ENCODE peak calls at places on chromosomes 13 and 19, in six cellular contexts. One of them, this sample, is unnamed.

GRCh38 chr19:11096210-11096841 is 7.1 kb downstream of the LDLR start:
- DNase-seq in H1: no peak
- DNase-seq in heart left ventricle: peak
- DNase-seq in endodermal cell: no peak
- DNase-seq in cardiac fibroblast: peak
- DNase-seq in suprapubic skin: no peak
- DNase-seq in this sample: no peak

GRCh38 chr13:28865312-28865711 is 45.2 kb downstream of the MTUS2 start:
- DNase-seq in suprapubic skin: no peak
- DNase-seq in cardiac fibroblast: no peak
- DNase-seq in H1: no peak
- DNase-seq in endodermal cell: no peak
- DNase-seq in heart left ventricle: no peak
- DNase-seq in this sample: no peak

GRCh38 chr13:22108283-22108897 is 437.5 kb downstream of the FGF9 start:
- DNase-seq in H1: no peak
- DNase-seq in heart left ventricle: no peak
- DNase-seq in endodermal cell: no peak
- DNase-seq in suprapubic skin: no peak
- DNase-seq in cardiac fibroblast: no peak
- DNase-seq in this sample: no peak

GRCh38 chr13:92097337-92097903 is 699.0 kb downstream of the GPC5 start:
- DNase-seq in endodermal cell: no peak
- DNase-seq in cardiac fibroblast: peak
- DNase-seq in suprapubic skin: no peak
- DNase-seq in heart left ventricle: no peak
- DNase-seq in H1: no peak
- DNase-seq in this sample: no peak

GRCh38 chr13:113729329-113730019 is 29.6 kb upstream of the TMEM255B start:
- DNase-seq in suprapubic skin: peak
- DNase-seq in H1: no peak
- DNase-seq in endodermal cell: no peak
- DNase-seq in cardiac fibroblast: no peak
- DNase-seq in heart left ventricle: peak
- DNase-seq in this sample: peak

GRCh38 chr13:111472083-111472482 is 151.6 kb downstream of the TEX29 start:
- DNase-seq in suprapubic skin: no peak
- DNase-seq in cardiac fibroblast: no peak
- DNase-seq in H1: no peak
- DNase-seq in endodermal cell: no peak
- DNase-seq in heart left ventricle: no peak
- DNase-seq in this sample: no peak

GRCh38 chr19:44903602-44904425 is 1.8 kb upstream of the APOE start:
- DNase-seq in cardiac fibroblast: peak
- DNase-seq in suprapubic skin: no peak
- DNase-seq in heart left ventricle: peak
- DNase-seq in H1: peak
- DNase-seq in endodermal cell: peak
- DNase-seq in this sample: peak

GRCh38 chr13:73754241-73754640 is 380.0 kb downstream of the KLF12 start:
- DNase-seq in endodermal cell: no peak
- DNase-seq in H1: no peak
- DNase-seq in cardiac fibroblast: no peak
- DNase-seq in heart left ventricle: no peak
- DNase-seq in suprapubic skin: no peak
- DNase-seq in this sample: no peak

GRCh38 chr13:39811696-39812095 is 156.2 kb downstream of the COG6 start:
- DNase-seq in suprapubic skin: no peak
- DNase-seq in cardiac fibroblast: no peak
- DNase-seq in endodermal cell: no peak
- DNase-seq in heart left ventricle: no peak
- DNase-seq in H1: no peak
- DNase-seq in this sample: no peak
- TF ChIP-seq CTCF in suprapubic skin: no peak
- TF ChIP-seq CTCF in cardiac fibroblast: no peak
- TF ChIP-seq CTCF in endodermal cell: peak
- TF ChIP-seq CTCF in heart left ventricle: no peak
- TF ChIP-seq CTCF in H1: no peak
- TF ChIP-seq CTCF in this sample: peak

GRCh38 chr13:27171244-27171829 is at the start of gene USP12:
- DNase-seq in endodermal cell: peak
- DNase-seq in cardiac fibroblast: peak
- DNase-seq in heart left ventricle: peak
- DNase-seq in suprapubic skin: peak
- DNase-seq in H1: no peak
- DNase-seq in this sample: peak

GRCh38 chr13:27171830-27172494 is 351 bp upstream of the USP12 start:
- DNase-seq in H1: no peak
- DNase-seq in suprapubic skin: peak
- DNase-seq in cardiac fibroblast: peak
- DNase-seq in endodermal cell: peak
- DNase-seq in heart left ventricle: peak
- DNase-seq in this sample: peak

GRCh38 chr13:27168870-27169525 is 2.6 kb downstream of the USP12 start:
- DNase-seq in cardiac fibroblast: peak
- DNase-seq in heart left ventricle: no peak
- DNase-seq in H1: no peak
- DNase-seq in suprapubic skin: no peak
- DNase-seq in endodermal cell: no peak
- DNase-seq in this sample: no peak

GRCh38 chr13:27170221-27170520 is 1.4 kb downstream of the USP12 start:
- DNase-seq in heart left ventricle: no peak
- DNase-seq in H1: no peak
- DNase-seq in endodermal cell: no peak
- DNase-seq in cardiac fibroblast: peak
- DNase-seq in suprapubic skin: no peak
- DNase-seq in this sample: no peak

DNA sequence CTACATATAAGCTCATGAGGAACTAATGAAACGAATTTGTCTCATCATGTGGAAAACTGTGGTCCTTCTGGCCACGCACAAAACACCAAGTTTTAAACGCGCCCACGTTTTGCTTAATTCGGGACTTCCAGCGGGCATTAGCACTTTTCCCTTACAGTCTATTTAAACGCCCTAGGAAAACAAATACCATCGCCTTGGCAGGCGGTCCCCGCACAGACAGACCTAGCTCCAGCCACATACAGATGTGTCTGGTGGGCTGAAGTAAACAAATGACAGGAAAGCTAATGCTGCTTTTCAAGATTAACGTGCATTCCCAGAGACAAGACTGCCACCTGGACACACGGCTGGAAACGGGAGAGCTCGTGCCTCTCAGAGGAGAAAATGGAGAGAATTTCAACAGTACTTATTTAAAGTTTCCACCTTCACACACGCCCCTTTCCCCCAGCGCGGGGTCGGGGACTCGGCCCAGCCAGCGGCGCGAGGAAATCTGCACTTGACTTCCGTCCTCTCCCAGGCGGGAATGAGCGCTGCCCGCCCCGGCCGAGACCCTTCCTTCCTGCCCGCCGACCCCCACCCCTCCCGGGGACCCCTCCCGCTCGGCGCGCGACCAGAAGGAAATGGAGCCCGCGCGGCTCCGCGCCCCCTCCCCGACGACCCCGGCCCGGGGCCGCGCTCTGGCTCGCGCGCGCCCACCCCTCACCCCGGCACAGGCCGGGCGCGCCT is 929 bp downstream of the USP12 start:
- DNase-seq in endodermal cell: peak
- DNase-seq in suprapubic skin: peak
- DNase-seq in H1: no peak
- DNase-seq in cardiac fibroblast: peak
- DNase-seq in heart left ventricle: no peak
- DNase-seq in this sample: peak
- H3K4me3 ChIP-seq in endodermal cell: peak
- H3K4me3 ChIP-seq in suprapubic skin: peak
- H3K4me3 ChIP-seq in H1: peak
- H3K4me3 ChIP-seq in cardiac fibroblast: peak
- H3K4me3 ChIP-seq in heart left ventricle: peak
- H3K4me3 ChIP-seq in this sample: peak

GRCh38 chr19:8241646-8242045 is 32.5 kb downstream of the CERS4 start:
- DNase-seq in endodermal cell: no peak
- DNase-seq in cardiac fibroblast: no peak
- DNase-seq in heart left ventricle: no peak
- DNase-seq in H1: no peak
- DNase-seq in suprapubic skin: no peak
- DNase-seq in this sample: no peak

GRCh38 chr19:8242212-8242821 is 33.1 kb downstream of the CERS4 start:
- DNase-seq in suprapubic skin: no peak
- DNase-seq in H1: no peak
- DNase-seq in heart left ventricle: no peak
- DNase-seq in cardiac fibroblast: no peak
- DNase-seq in endodermal cell: no peak
- DNase-seq in this sample: no peak

GRCh38 chr19:8245869-8246835 is 37.0 kb downstream of the CERS4 start:
- DNase-seq in heart left ventricle: no peak
- DNase-seq in H1: no peak
- DNase-seq in cardiac fibroblast: no peak
- DNase-seq in endodermal cell: no peak
- DNase-seq in suprapubic skin: no peak
- DNase-seq in this sample: no peak

GRCh38 chr19:8243146-8243545 is 34.0 kb downstream of the CERS4 start:
- DNase-seq in heart left ventricle: no peak
- DNase-seq in endodermal cell: no peak
- DNase-seq in cardiac fibroblast: no peak
- DNase-seq in H1: no peak
- DNase-seq in suprapubic skin: no peak
- DNase-seq in this sample: no peak

DNA sequence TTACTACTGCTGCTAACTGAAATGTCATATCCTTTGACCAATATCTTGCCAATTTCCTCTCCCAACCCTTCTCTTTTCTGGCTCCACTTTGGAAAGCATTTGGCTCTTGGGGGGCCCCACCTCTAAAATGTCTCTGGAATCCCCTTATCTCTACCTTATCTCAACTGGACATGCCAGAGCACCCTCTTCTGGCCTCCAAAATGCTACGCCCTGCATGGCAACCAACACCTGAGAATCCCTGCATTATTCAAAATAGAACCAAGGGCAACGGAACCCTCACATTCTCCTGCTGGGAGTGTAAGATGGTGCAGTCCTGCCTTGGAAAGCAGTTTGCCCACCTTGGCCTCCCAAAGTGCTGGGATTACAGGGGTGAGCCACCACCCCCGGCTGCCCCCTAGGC is 35.3 kb downstream of the CERS4 start:
- DNase-seq in heart left ventricle: no peak
- DNase-seq in suprapubic skin: no peak
- DNase-seq in cardiac fibroblast: no peak
- DNase-seq in H1: no peak
- DNase-seq in endodermal cell: no peak
- DNase-seq in this sample: no peak
- TF ChIP-seq CTCF in heart left ventricle: no peak
- TF ChIP-seq CTCF in suprapubic skin: no peak
- TF ChIP-seq CTCF in cardiac fibroblast: no peak
- TF ChIP-seq CTCF in H1: peak
- TF ChIP-seq CTCF in endodermal cell: no peak
- TF ChIP-seq CTCF in this sample: no peak

DNA sequence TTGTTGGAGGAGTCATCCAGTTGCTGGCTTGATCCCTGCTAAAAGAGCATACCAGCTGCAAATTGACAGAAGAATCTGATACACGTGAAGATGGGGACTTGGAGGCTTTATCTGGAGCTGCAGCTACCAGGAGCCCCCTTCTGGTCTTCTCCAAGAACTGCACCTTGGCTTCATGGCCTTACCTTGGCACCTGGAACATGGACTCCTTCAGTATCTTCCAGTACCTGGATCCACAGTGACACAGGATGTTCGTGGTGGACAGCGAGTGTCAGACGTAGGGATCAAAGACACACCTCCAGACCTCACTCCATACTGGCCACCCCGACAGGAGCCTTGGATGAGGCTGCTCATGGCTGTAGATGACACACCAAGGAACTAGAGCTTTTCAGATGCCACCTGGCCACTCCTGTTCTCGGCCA is 9.9 kb upstream of the ACSBG2 start:
- DNase-seq in heart left ventricle: peak
- DNase-seq in H1: peak
- DNase-seq in suprapubic skin: no peak
- DNase-seq in cardiac fibroblast: peak
- DNase-seq in endodermal cell: peak
- DNase-seq in this sample: peak
- H3K4me3 ChIP-seq in heart left ventricle: no peak
- H3K4me3 ChIP-seq in H1: no peak
- H3K4me3 ChIP-seq in suprapubic skin: no peak
- H3K4me3 ChIP-seq in cardiac fibroblast: no peak
- H3K4me3 ChIP-seq in endodermal cell: no peak
- H3K4me3 ChIP-seq in this sample: no peak

DNA sequence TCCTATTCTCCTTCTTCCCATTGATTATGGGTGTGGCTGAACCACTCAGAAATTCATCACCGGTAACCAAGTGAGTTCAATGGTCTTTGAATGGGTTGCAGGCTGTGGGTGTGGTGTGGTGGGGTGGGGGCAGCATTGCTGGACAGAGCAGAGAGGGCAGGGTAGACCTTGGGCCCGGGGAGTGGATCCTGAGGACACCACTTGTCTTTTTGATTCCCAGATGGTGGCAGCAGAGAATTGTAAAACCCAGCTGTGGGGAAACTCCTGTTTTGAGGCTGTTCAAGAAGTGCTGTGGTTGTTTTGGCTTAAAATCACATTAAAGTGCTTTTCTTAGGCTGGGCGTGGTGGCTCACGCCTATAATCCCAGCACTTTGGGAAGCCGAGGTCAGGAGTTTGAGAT is 45.8 kb upstream of the RGCC start:
- DNase-seq in endodermal cell: peak
- DNase-seq in H1: no peak
- DNase-seq in cardiac fibroblast: peak
- DNase-seq in heart left ventricle: no peak
- DNase-seq in suprapubic skin: no peak
- DNase-seq in this sample: no peak
- TF ChIP-seq CTCF in endodermal cell: peak
- TF ChIP-seq CTCF in H1: peak
- TF ChIP-seq CTCF in cardiac fibroblast: peak
- TF ChIP-seq CTCF in heart left ventricle: peak
- TF ChIP-seq CTCF in suprapubic skin: no peak
- TF ChIP-seq CTCF in this sample: peak